ENCODE peak calls at places on chromosome 7, in eight cellular contexts. One of them, this sample, is unnamed.

GRCh38 chr7:98215561-98216495 is 4.6 kb downstream of the BHLHA15 start:
- DNase-seq in activated T-helper 1 cell treated with anti-CD3 and anti-CD28 coated beads, Interleukin-12 subunit alpha, Interleukin-12 subunit beta, Interleukin-2, Interleukin-4 antibody, amounts not matched to agents 30 ng/mL and 10 ng/mL and 1 ng/mL, durations not matched to agents 14 hours and 24 hours and 36 hours: no peak
- DNase-seq in stimulated activated naive CD8-positive, alpha-beta T cell treated with anti-CD3 and anti-CD28 coated beads, Interleukin-15, Interleukin-2, amounts not matched to agents 100 U/mL and 50 U/mL, for 24 hours: no peak
- DNase-seq in astrocyte of the spinal cord: no peak
- DNase-seq in A172: no peak
- DNase-seq in endothelial cell: no peak
- DNase-seq in kidney tubule cell: no peak
- DNase-seq in stimulated activated effector memory CD8-positive, alpha-beta T cell treated with anti-CD3 and anti-CD28 coated beads, Interleukin-12 subunit alpha, Interleukin-12 subunit beta, amount 100 ng/mL, for 72 hours: no peak
- DNase-seq in this sample: no peak

GRCh38 chr7:101939136-101939695 is 121.8 kb downstream of the CUX1 start:
- DNase-seq in astrocyte of the spinal cord: no peak
- DNase-seq in endothelial cell: no peak
- DNase-seq in activated T-helper 1 cell treated with anti-CD3 and anti-CD28 coated beads, Interleukin-12 subunit alpha, Interleukin-12 subunit beta, Interleukin-2, Interleukin-4 antibody, amounts not matched to agents 30 ng/mL and 10 ng/mL and 1 ng/mL, durations not matched to agents 14 hours and 24 hours and 36 hours: no peak
- DNase-seq in stimulated activated naive CD8-positive, alpha-beta T cell treated with anti-CD3 and anti-CD28 coated beads, Interleukin-15, Interleukin-2, amounts not matched to agents 100 U/mL and 50 U/mL, for 24 hours: no peak
- DNase-seq in A172: no peak
- DNase-seq in stimulated activated effector memory CD8-positive, alpha-beta T cell treated with anti-CD3 and anti-CD28 coated beads, Interleukin-12 subunit alpha, Interleukin-12 subunit beta, amount 100 ng/mL, for 72 hours: no peak
- DNase-seq in kidney tubule cell: no peak
- DNase-seq in this sample: no peak

GRCh38 chr7:12731775-12732174 is 44.3 kb downstream of the ARL4A start:
- DNase-seq in activated T-helper 1 cell treated with anti-CD3 and anti-CD28 coated beads, Interleukin-12 subunit alpha, Interleukin-12 subunit beta, Interleukin-2, Interleukin-4 antibody, amounts not matched to agents 30 ng/mL and 10 ng/mL and 1 ng/mL, durations not matched to agents 14 hours and 24 hours and 36 hours: no peak
- DNase-seq in stimulated activated effector memory CD8-positive, alpha-beta T cell treated with anti-CD3 and anti-CD28 coated beads, Interleukin-12 subunit alpha, Interleukin-12 subunit beta, amount 100 ng/mL, for 72 hours: no peak
- DNase-seq in astrocyte of the spinal cord: no peak
- DNase-seq in A172: peak; percentile 23
- DNase-seq in stimulated activated naive CD8-positive, alpha-beta T cell treated with anti-CD3 and anti-CD28 coated beads, Interleukin-15, Interleukin-2, amounts not matched to agents 100 U/mL and 50 U/mL, for 24 hours: no peak
- DNase-seq in endothelial cell: no peak
- DNase-seq in kidney tubule cell: no peak
- DNase-seq in this sample: peak; percentile 51

GRCh38 chr7:129857313-129857712 is 95.4 kb downstream of the UBE2H start:
- DNase-seq in astrocyte of the spinal cord: no peak
- DNase-seq in stimulated activated naive CD8-positive, alpha-beta T cell treated with anti-CD3 and anti-CD28 coated beads, Interleukin-15, Interleukin-2, amounts not matched to agents 100 U/mL and 50 U/mL, for 24 hours: no peak
- DNase-seq in A172: no peak
- DNase-seq in activated T-helper 1 cell treated with anti-CD3 and anti-CD28 coated beads, Interleukin-12 subunit alpha, Interleukin-12 subunit beta, Interleukin-2, Interleukin-4 antibody, amounts not matched to agents 30 ng/mL and 10 ng/mL and 1 ng/mL, durations not matched to agents 14 hours and 24 hours and 36 hours: no peak
- DNase-seq in endothelial cell: no peak
- DNase-seq in kidney tubule cell: no peak
- DNase-seq in stimulated activated effector memory CD8-positive, alpha-beta T cell treated with anti-CD3 and anti-CD28 coated beads, Interleukin-12 subunit alpha, Interleukin-12 subunit beta, amount 100 ng/mL, for 72 hours: no peak
- DNase-seq in this sample: no peak

GRCh38 chr7:40133561-40134427 is 628 bp downstream of the MPLKIP start:
- DNase-seq in astrocyte of the spinal cord: peak; percentile 13
- DNase-seq in stimulated activated naive CD8-positive, alpha-beta T cell treated with anti-CD3 and anti-CD28 coated beads, Interleukin-15, Interleukin-2, amounts not matched to agents 100 U/mL and 50 U/mL, for 24 hours: no peak
- DNase-seq in stimulated activated effector memory CD8-positive, alpha-beta T cell treated with anti-CD3 and anti-CD28 coated beads, Interleukin-12 subunit alpha, Interleukin-12 subunit beta, amount 100 ng/mL, for 72 hours: no peak
- DNase-seq in endothelial cell: peak; percentile 45
- DNase-seq in kidney tubule cell: peak; percentile 25
- DNase-seq in activated T-helper 1 cell treated with anti-CD3 and anti-CD28 coated beads, Interleukin-12 subunit alpha, Interleukin-12 subunit beta, Interleukin-2, Interleukin-4 antibody, amounts not matched to agents 30 ng/mL and 10 ng/mL and 1 ng/mL, durations not matched to agents 14 hours and 24 hours and 36 hours: no peak
- DNase-seq in A172: peak; percentile 27
- DNase-seq in this sample: no peak

GRCh38 chr7:7581531-7582179 is 15.0 kb downstream of the MIOS start:
- DNase-seq in endothelial cell: no peak
- DNase-seq in A172: no peak
- DNase-seq in activated T-helper 1 cell treated with anti-CD3 and anti-CD28 coated beads, Interleukin-12 subunit alpha, Interleukin-12 subunit beta, Interleukin-2, Interleukin-4 antibody, amounts not matched to agents 30 ng/mL and 10 ng/mL and 1 ng/mL, durations not matched to agents 14 hours and 24 hours and 36 hours: no peak
- DNase-seq in kidney tubule cell: no peak
- DNase-seq in stimulated activated naive CD8-positive, alpha-beta T cell treated with anti-CD3 and anti-CD28 coated beads, Interleukin-15, Interleukin-2, amounts not matched to agents 100 U/mL and 50 U/mL, for 24 hours: no peak
- DNase-seq in astrocyte of the spinal cord: no peak
- DNase-seq in stimulated activated effector memory CD8-positive, alpha-beta T cell treated with anti-CD3 and anti-CD28 coated beads, Interleukin-12 subunit alpha, Interleukin-12 subunit beta, amount 100 ng/mL, for 72 hours: no peak
- DNase-seq in this sample: no peak

GRCh38 chr7:113100091-113100723 is 13.6 kb upstream of the GPR85 start:
- DNase-seq in kidney tubule cell: peak; percentile 94
- DNase-seq in astrocyte of the spinal cord: peak; percentile 40
- DNase-seq in A172: no peak
- DNase-seq in stimulated activated effector memory CD8-positive, alpha-beta T cell treated with anti-CD3 and anti-CD28 coated beads, Interleukin-12 subunit alpha, Interleukin-12 subunit beta, amount 100 ng/mL, for 72 hours: no peak
- DNase-seq in activated T-helper 1 cell treated with anti-CD3 and anti-CD28 coated beads, Interleukin-12 subunit alpha, Interleukin-12 subunit beta, Interleukin-2, Interleukin-4 antibody, amounts not matched to agents 30 ng/mL and 10 ng/mL and 1 ng/mL, durations not matched to agents 14 hours and 24 hours and 36 hours: no peak
- DNase-seq in stimulated activated naive CD8-positive, alpha-beta T cell treated with anti-CD3 and anti-CD28 coated beads, Interleukin-15, Interleukin-2, amounts not matched to agents 100 U/mL and 50 U/mL, for 24 hours: no peak
- DNase-seq in endothelial cell: no peak
- DNase-seq in this sample: peak; percentile 48

GRCh38 chr7:102287465-102288146 is 938 bp downstream of the SH2B2 start:
- DNase-seq in kidney tubule cell: peak; percentile 34
- DNase-seq in activated T-helper 1 cell treated with anti-CD3 and anti-CD28 coated beads, Interleukin-12 subunit alpha, Interleukin-12 subunit beta, Interleukin-2, Interleukin-4 antibody, amounts not matched to agents 30 ng/mL and 10 ng/mL and 1 ng/mL, durations not matched to agents 14 hours and 24 hours and 36 hours: no peak
- DNase-seq in stimulated activated naive CD8-positive, alpha-beta T cell treated with anti-CD3 and anti-CD28 coated beads, Interleukin-15, Interleukin-2, amounts not matched to agents 100 U/mL and 50 U/mL, for 24 hours: peak; percentile 25
- DNase-seq in stimulated activated effector memory CD8-positive, alpha-beta T cell treated with anti-CD3 and anti-CD28 coated beads, Interleukin-12 subunit alpha, Interleukin-12 subunit beta, amount 100 ng/mL, for 72 hours: no peak
- DNase-seq in A172: no peak
- DNase-seq in astrocyte of the spinal cord: peak; percentile 10
- DNase-seq in endothelial cell: no peak
- DNase-seq in this sample: no peak

GRCh38 chr7:39195967-39196366 is 218.3 kb downstream of the POU6F2 start:
- DNase-seq in stimulated activated naive CD8-positive, alpha-beta T cell treated with anti-CD3 and anti-CD28 coated beads, Interleukin-15, Interleukin-2, amounts not matched to agents 100 U/mL and 50 U/mL, for 24 hours: no peak
- DNase-seq in activated T-helper 1 cell treated with anti-CD3 and anti-CD28 coated beads, Interleukin-12 subunit alpha, Interleukin-12 subunit beta, Interleukin-2, Interleukin-4 antibody, amounts not matched to agents 30 ng/mL and 10 ng/mL and 1 ng/mL, durations not matched to agents 14 hours and 24 hours and 36 hours: no peak
- DNase-seq in astrocyte of the spinal cord: no peak
- DNase-seq in kidney tubule cell: no peak
- DNase-seq in A172: no peak
- DNase-seq in stimulated activated effector memory CD8-positive, alpha-beta T cell treated with anti-CD3 and anti-CD28 coated beads, Interleukin-12 subunit alpha, Interleukin-12 subunit beta, amount 100 ng/mL, for 72 hours: no peak
- DNase-seq in endothelial cell: no peak
- DNase-seq in this sample: no peak

GRCh38 chr7:107181172-107181571 is 12.4 kb downstream of the HBP1 start:
- DNase-seq in A172: no peak
- DNase-seq in endothelial cell: no peak
- DNase-seq in stimulated activated effector memory CD8-positive, alpha-beta T cell treated with anti-CD3 and anti-CD28 coated beads, Interleukin-12 subunit alpha, Interleukin-12 subunit beta, amount 100 ng/mL, for 72 hours: no peak
- DNase-seq in stimulated activated naive CD8-positive, alpha-beta T cell treated with anti-CD3 and anti-CD28 coated beads, Interleukin-15, Interleukin-2, amounts not matched to agents 100 U/mL and 50 U/mL, for 24 hours: no peak
- DNase-seq in kidney tubule cell: no peak
- DNase-seq in astrocyte of the spinal cord: no peak
- DNase-seq in activated T-helper 1 cell treated with anti-CD3 and anti-CD28 coated beads, Interleukin-12 subunit alpha, Interleukin-12 subunit beta, Interleukin-2, Interleukin-4 antibody, amounts not matched to agents 30 ng/mL and 10 ng/mL and 1 ng/mL, durations not matched to agents 14 hours and 24 hours and 36 hours: no peak
- DNase-seq in this sample: no peak

GRCh38 chr7:120842131-120842621 is 15.8 kb downstream of the TSPAN12 start:
- DNase-seq in stimulated activated naive CD8-positive, alpha-beta T cell treated with anti-CD3 and anti-CD28 coated beads, Interleukin-15, Interleukin-2, amounts not matched to agents 100 U/mL and 50 U/mL, for 24 hours: no peak
- DNase-seq in kidney tubule cell: peak; percentile 79
- DNase-seq in astrocyte of the spinal cord: no peak
- DNase-seq in activated T-helper 1 cell treated with anti-CD3 and anti-CD28 coated beads, Interleukin-12 subunit alpha, Interleukin-12 subunit beta, Interleukin-2, Interleukin-4 antibody, amounts not matched to agents 30 ng/mL and 10 ng/mL and 1 ng/mL, durations not matched to agents 14 hours and 24 hours and 36 hours: no peak
- DNase-seq in A172: no peak
- DNase-seq in endothelial cell: no peak
- DNase-seq in stimulated activated effector memory CD8-positive, alpha-beta T cell treated with anti-CD3 and anti-CD28 coated beads, Interleukin-12 subunit alpha, Interleukin-12 subunit beta, amount 100 ng/mL, for 72 hours: no peak
- DNase-seq in this sample: no peak

GRCh38 chr7:102080371-102081243 is 206.1 kb upstream of the SH2B2 start:
- DNase-seq in A172: no peak
- DNase-seq in endothelial cell: peak; percentile 8
- DNase-seq in kidney tubule cell: no peak
- DNase-seq in stimulated activated effector memory CD8-positive, alpha-beta T cell treated with anti-CD3 and anti-CD28 coated beads, Interleukin-12 subunit alpha, Interleukin-12 subunit beta, amount 100 ng/mL, for 72 hours: no peak
- DNase-seq in astrocyte of the spinal cord: no peak
- DNase-seq in activated T-helper 1 cell treated with anti-CD3 and anti-CD28 coated beads, Interleukin-12 subunit alpha, Interleukin-12 subunit beta, Interleukin-2, Interleukin-4 antibody, amounts not matched to agents 30 ng/mL and 10 ng/mL and 1 ng/mL, durations not matched to agents 14 hours and 24 hours and 36 hours: no peak
- DNase-seq in stimulated activated naive CD8-positive, alpha-beta T cell treated with anti-CD3 and anti-CD28 coated beads, Interleukin-15, Interleukin-2, amounts not matched to agents 100 U/mL and 50 U/mL, for 24 hours: no peak
- DNase-seq in this sample: peak; percentile 79

GRCh38 chr7:27199820-27200760 is at the start of gene HOXA13:
- DNase-seq in A172: peak; percentile 41
- DNase-seq in stimulated activated naive CD8-positive, alpha-beta T cell treated with anti-CD3 and anti-CD28 coated beads, Interleukin-15, Interleukin-2, amounts not matched to agents 100 U/mL and 50 U/mL, for 24 hours: no peak
- DNase-seq in kidney tubule cell: no peak
- DNase-seq in endothelial cell: no peak
- DNase-seq in activated T-helper 1 cell treated with anti-CD3 and anti-CD28 coated beads, Interleukin-12 subunit alpha, Interleukin-12 subunit beta, Interleukin-2, Interleukin-4 antibody, amounts not matched to agents 30 ng/mL and 10 ng/mL and 1 ng/mL, durations not matched to agents 14 hours and 24 hours and 36 hours: no peak
- DNase-seq in stimulated activated effector memory CD8-positive, alpha-beta T cell treated with anti-CD3 and anti-CD28 coated beads, Interleukin-12 subunit alpha, Interleukin-12 subunit beta, amount 100 ng/mL, for 72 hours: no peak
- DNase-seq in astrocyte of the spinal cord: no peak
- DNase-seq in this sample: no peak

GRCh38 chr7:24912424-24912823 is 67.6 kb downstream of the OSBPL3 start:
- DNase-seq in activated T-helper 1 cell treated with anti-CD3 and anti-CD28 coated beads, Interleukin-12 subunit alpha, Interleukin-12 subunit beta, Interleukin-2, Interleukin-4 antibody, amounts not matched to agents 30 ng/mL and 10 ng/mL and 1 ng/mL, durations not matched to agents 14 hours and 24 hours and 36 hours: no peak
- DNase-seq in kidney tubule cell: no peak
- DNase-seq in astrocyte of the spinal cord: no peak
- DNase-seq in endothelial cell: no peak
- DNase-seq in stimulated activated naive CD8-positive, alpha-beta T cell treated with anti-CD3 and anti-CD28 coated beads, Interleukin-15, Interleukin-2, amounts not matched to agents 100 U/mL and 50 U/mL, for 24 hours: no peak
- DNase-seq in A172: peak; percentile 48
- DNase-seq in stimulated activated effector memory CD8-positive, alpha-beta T cell treated with anti-CD3 and anti-CD28 coated beads, Interleukin-12 subunit alpha, Interleukin-12 subunit beta, amount 100 ng/mL, for 72 hours: no peak
- DNase-seq in this sample: no peak

GRCh38 chr7:138838166-138838565 is 40.2 kb upstream of the ATP6V0A4 start:
- DNase-seq in kidney tubule cell: no peak
- DNase-seq in activated T-helper 1 cell treated with anti-CD3 and anti-CD28 coated beads, Interleukin-12 subunit alpha, Interleukin-12 subunit beta, Interleukin-2, Interleukin-4 antibody, amounts not matched to agents 30 ng/mL and 10 ng/mL and 1 ng/mL, durations not matched to agents 14 hours and 24 hours and 36 hours: no peak
- DNase-seq in A172: no peak
- DNase-seq in endothelial cell: no peak
- DNase-seq in stimulated activated naive CD8-positive, alpha-beta T cell treated with anti-CD3 and anti-CD28 coated beads, Interleukin-15, Interleukin-2, amounts not matched to agents 100 U/mL and 50 U/mL, for 24 hours: no peak
- DNase-seq in astrocyte of the spinal cord: no peak
- DNase-seq in stimulated activated effector memory CD8-positive, alpha-beta T cell treated with anti-CD3 and anti-CD28 coated beads, Interleukin-12 subunit alpha, Interleukin-12 subunit beta, amount 100 ng/mL, for 72 hours: no peak
- DNase-seq in this sample: no peak

GRCh38 chr7:100444311-100445278 is 8.3 kb upstream of the PPP1R35 start:
- DNase-seq in A172: peak; percentile 80
- DNase-seq in stimulated activated effector memory CD8-positive, alpha-beta T cell treated with anti-CD3 and anti-CD28 coated beads, Interleukin-12 subunit alpha, Interleukin-12 subunit beta, amount 100 ng/mL, for 72 hours: no peak
- DNase-seq in kidney tubule cell: peak; percentile 79
- DNase-seq in endothelial cell: peak; percentile 56
- DNase-seq in activated T-helper 1 cell treated with anti-CD3 and anti-CD28 coated beads, Interleukin-12 subunit alpha, Interleukin-12 subunit beta, Interleukin-2, Interleukin-4 antibody, amounts not matched to agents 30 ng/mL and 10 ng/mL and 1 ng/mL, durations not matched to agents 14 hours and 24 hours and 36 hours: no peak
- DNase-seq in astrocyte of the spinal cord: peak; percentile 49
- DNase-seq in stimulated activated naive CD8-positive, alpha-beta T cell treated with anti-CD3 and anti-CD28 coated beads, Interleukin-15, Interleukin-2, amounts not matched to agents 100 U/mL and 50 U/mL, for 24 hours: no peak
- DNase-seq in this sample: peak; percentile 84

GRCh38 chr7:734808-735207 is 7.7 kb upstream of the PRKAR1B start:
- DNase-seq in kidney tubule cell: no peak
- DNase-seq in endothelial cell: no peak
- DNase-seq in stimulated activated naive CD8-positive, alpha-beta T cell treated with anti-CD3 and anti-CD28 coated beads, Interleukin-15, Interleukin-2, amounts not matched to agents 100 U/mL and 50 U/mL, for 24 hours: no peak
- DNase-seq in astrocyte of the spinal cord: no peak
- DNase-seq in stimulated activated effector memory CD8-positive, alpha-beta T cell treated with anti-CD3 and anti-CD28 coated beads, Interleukin-12 subunit alpha, Interleukin-12 subunit beta, amount 100 ng/mL, for 72 hours: no peak
- DNase-seq in A172: no peak
- DNase-seq in activated T-helper 1 cell treated with anti-CD3 and anti-CD28 coated beads, Interleukin-12 subunit alpha, Interleukin-12 subunit beta, Interleukin-2, Interleukin-4 antibody, amounts not matched to agents 30 ng/mL and 10 ng/mL and 1 ng/mL, durations not matched to agents 14 hours and 24 hours and 36 hours: no peak
- DNase-seq in this sample: no peak

GRCh38 chr7:131843862-131844261 is 287.4 kb upstream of the PODXL start:
- DNase-seq in stimulated activated effector memory CD8-positive, alpha-beta T cell treated with anti-CD3 and anti-CD28 coated beads, Interleukin-12 subunit alpha, Interleukin-12 subunit beta, amount 100 ng/mL, for 72 hours: no peak
- DNase-seq in kidney tubule cell: peak; percentile 72
- DNase-seq in stimulated activated naive CD8-positive, alpha-beta T cell treated with anti-CD3 and anti-CD28 coated beads, Interleukin-15, Interleukin-2, amounts not matched to agents 100 U/mL and 50 U/mL, for 24 hours: no peak
- DNase-seq in A172: peak; percentile 18
- DNase-seq in astrocyte of the spinal cord: peak; percentile 11
- DNase-seq in endothelial cell: no peak
- DNase-seq in activated T-helper 1 cell treated with anti-CD3 and anti-CD28 coated beads, Interleukin-12 subunit alpha, Interleukin-12 subunit beta, Interleukin-2, Interleukin-4 antibody, amounts not matched to agents 30 ng/mL and 10 ng/mL and 1 ng/mL, durations not matched to agents 14 hours and 24 hours and 36 hours: no peak
- DNase-seq in this sample: no peak

GRCh38 chr7:127943541-127944521 is 87.4 kb downstream of the LRRC4 start:
- DNase-seq in astrocyte of the spinal cord: peak; percentile 68
- DNase-seq in kidney tubule cell: no peak
- DNase-seq in stimulated activated naive CD8-positive, alpha-beta T cell treated with anti-CD3 and anti-CD28 coated beads, Interleukin-15, Interleukin-2, amounts not matched to agents 100 U/mL and 50 U/mL, for 24 hours: no peak
- DNase-seq in stimulated activated effector memory CD8-positive, alpha-beta T cell treated with anti-CD3 and anti-CD28 coated beads, Interleukin-12 subunit alpha, Interleukin-12 subunit beta, amount 100 ng/mL, for 72 hours: no peak
- DNase-seq in activated T-helper 1 cell treated with anti-CD3 and anti-CD28 coated beads, Interleukin-12 subunit alpha, Interleukin-12 subunit beta, Interleukin-2, Interleukin-4 antibody, amounts not matched to agents 30 ng/mL and 10 ng/mL and 1 ng/mL, durations not matched to agents 14 hours and 24 hours and 36 hours: no peak
- DNase-seq in A172: no peak
- DNase-seq in endothelial cell: no peak
- DNase-seq in this sample: no peak

GRCh38 chr7:90297118-90297517 is 24.0 kb downstream of the FAM237B start:
- DNase-seq in kidney tubule cell: no peak
- DNase-seq in activated T-helper 1 cell treated with anti-CD3 and anti-CD28 coated beads, Interleukin-12 subunit alpha, Interleukin-12 subunit beta, Interleukin-2, Interleukin-4 antibody, amounts not matched to agents 30 ng/mL and 10 ng/mL and 1 ng/mL, durations not matched to agents 14 hours and 24 hours and 36 hours: no peak
- DNase-seq in astrocyte of the spinal cord: no peak
- DNase-seq in A172: no peak
- DNase-seq in stimulated activated effector memory CD8-positive, alpha-beta T cell treated with anti-CD3 and anti-CD28 coated beads, Interleukin-12 subunit alpha, Interleukin-12 subunit beta, amount 100 ng/mL, for 72 hours: no peak
- DNase-seq in stimulated activated naive CD8-positive, alpha-beta T cell treated with anti-CD3 and anti-CD28 coated beads, Interleukin-15, Interleukin-2, amounts not matched to agents 100 U/mL and 50 U/mL, for 24 hours: no peak
- DNase-seq in endothelial cell: no peak
- DNase-seq in this sample: no peak

GRCh38 chr7:38007096-38007495 is 86.7 kb downstream of the EPDR1 start:
- DNase-seq in kidney tubule cell: no peak
- DNase-seq in stimulated activated effector memory CD8-positive, alpha-beta T cell treated with anti-CD3 and anti-CD28 coated beads, Interleukin-12 subunit alpha, Interleukin-12 subunit beta, amount 100 ng/mL, for 72 hours: no peak
- DNase-seq in astrocyte of the spinal cord: no peak
- DNase-seq in stimulated activated naive CD8-positive, alpha-beta T cell treated with anti-CD3 and anti-CD28 coated beads, Interleukin-15, Interleukin-2, amounts not matched to agents 100 U/mL and 50 U/mL, for 24 hours: no peak
- DNase-seq in A172: no peak
- DNase-seq in endothelial cell: no peak
- DNase-seq in activated T-helper 1 cell treated with anti-CD3 and anti-CD28 coated beads, Interleukin-12 subunit alpha, Interleukin-12 subunit beta, Interleukin-2, Interleukin-4 antibody, amounts not matched to agents 30 ng/mL and 10 ng/mL and 1 ng/mL, durations not matched to agents 14 hours and 24 hours and 36 hours: no peak
- DNase-seq in this sample: no peak

GRCh38 chr7:12873596-12873995 is 186.2 kb downstream of the ARL4A start:
- DNase-seq in astrocyte of the spinal cord: no peak
- DNase-seq in stimulated activated effector memory CD8-positive, alpha-beta T cell treated with anti-CD3 and anti-CD28 coated beads, Interleukin-12 subunit alpha, Interleukin-12 subunit beta, amount 100 ng/mL, for 72 hours: no peak
- DNase-seq in activated T-helper 1 cell treated with anti-CD3 and anti-CD28 coated beads, Interleukin-12 subunit alpha, Interleukin-12 subunit beta, Interleukin-2, Interleukin-4 antibody, amounts not matched to agents 30 ng/mL and 10 ng/mL and 1 ng/mL, durations not matched to agents 14 hours and 24 hours and 36 hours: no peak
- DNase-seq in kidney tubule cell: no peak
- DNase-seq in A172: no peak
- DNase-seq in stimulated activated naive CD8-positive, alpha-beta T cell treated with anti-CD3 and anti-CD28 coated beads, Interleukin-15, Interleukin-2, amounts not matched to agents 100 U/mL and 50 U/mL, for 24 hours: no peak
- DNase-seq in endothelial cell: no peak
- DNase-seq in this sample: no peak

GRCh38 chr7:155278921-155279320 is 18.8 kb upstream of the INSIG1 start:
- DNase-seq in astrocyte of the spinal cord: no peak
- DNase-seq in stimulated activated effector memory CD8-positive, alpha-beta T cell treated with anti-CD3 and anti-CD28 coated beads, Interleukin-12 subunit alpha, Interleukin-12 subunit beta, amount 100 ng/mL, for 72 hours: no peak
- DNase-seq in A172: no peak
- DNase-seq in endothelial cell: no peak
- DNase-seq in kidney tubule cell: no peak
- DNase-seq in stimulated activated naive CD8-positive, alpha-beta T cell treated with anti-CD3 and anti-CD28 coated beads, Interleukin-15, Interleukin-2, amounts not matched to agents 100 U/mL and 50 U/mL, for 24 hours: no peak
- DNase-seq in activated T-helper 1 cell treated with anti-CD3 and anti-CD28 coated beads, Interleukin-12 subunit alpha, Interleukin-12 subunit beta, Interleukin-2, Interleukin-4 antibody, amounts not matched to agents 30 ng/mL and 10 ng/mL and 1 ng/mL, durations not matched to agents 14 hours and 24 hours and 36 hours: no peak
- DNase-seq in this sample: no peak

GRCh38 chr7:15891151-15891842 is 204.8 kb upstream of the MEOX2 start:
- DNase-seq in stimulated activated naive CD8-positive, alpha-beta T cell treated with anti-CD3 and anti-CD28 coated beads, Interleukin-15, Interleukin-2, amounts not matched to agents 100 U/mL and 50 U/mL, for 24 hours: no peak
- DNase-seq in kidney tubule cell: peak; percentile 61
- DNase-seq in A172: peak; percentile 51
- DNase-seq in endothelial cell: no peak
- DNase-seq in astrocyte of the spinal cord: peak; percentile 72
- DNase-seq in activated T-helper 1 cell treated with anti-CD3 and anti-CD28 coated beads, Interleukin-12 subunit alpha, Interleukin-12 subunit beta, Interleukin-2, Interleukin-4 antibody, amounts not matched to agents 30 ng/mL and 10 ng/mL and 1 ng/mL, durations not matched to agents 14 hours and 24 hours and 36 hours: no peak
- DNase-seq in stimulated activated effector memory CD8-positive, alpha-beta T cell treated with anti-CD3 and anti-CD28 coated beads, Interleukin-12 subunit alpha, Interleukin-12 subunit beta, amount 100 ng/mL, for 72 hours: no peak
- DNase-seq in this sample: no peak

GRCh38 chr7:33807779-33808482 is 97.4 kb upstream of the BMPER start:
- DNase-seq in activated T-helper 1 cell treated with anti-CD3 and anti-CD28 coated beads, Interleukin-12 subunit alpha, Interleukin-12 subunit beta, Interleukin-2, Interleukin-4 antibody, amounts not matched to agents 30 ng/mL and 10 ng/mL and 1 ng/mL, durations not matched to agents 14 hours and 24 hours and 36 hours: no peak
- DNase-seq in A172: peak; percentile 83
- DNase-seq in astrocyte of the spinal cord: peak; percentile 82
- DNase-seq in kidney tubule cell: peak; percentile 96
- DNase-seq in stimulated activated effector memory CD8-positive, alpha-beta T cell treated with anti-CD3 and anti-CD28 coated beads, Interleukin-12 subunit alpha, Interleukin-12 subunit beta, amount 100 ng/mL, for 72 hours: no peak
- DNase-seq in stimulated activated naive CD8-positive, alpha-beta T cell treated with anti-CD3 and anti-CD28 coated beads, Interleukin-15, Interleukin-2, amounts not matched to agents 100 U/mL and 50 U/mL, for 24 hours: peak; percentile 19
- DNase-seq in endothelial cell: peak; percentile 36
- DNase-seq in this sample: peak; percentile 28

GRCh38 chr7:139246905-139247304 is 15.9 kb downstream of the UBN2 start:
- DNase-seq in stimulated activated effector memory CD8-positive, alpha-beta T cell treated with anti-CD3 and anti-CD28 coated beads, Interleukin-12 subunit alpha, Interleukin-12 subunit beta, amount 100 ng/mL, for 72 hours: no peak
- DNase-seq in activated T-helper 1 cell treated with anti-CD3 and anti-CD28 coated beads, Interleukin-12 subunit alpha, Interleukin-12 subunit beta, Interleukin-2, Interleukin-4 antibody, amounts not matched to agents 30 ng/mL and 10 ng/mL and 1 ng/mL, durations not matched to agents 14 hours and 24 hours and 36 hours: no peak
- DNase-seq in A172: peak; percentile 9
- DNase-seq in astrocyte of the spinal cord: peak; percentile 43
- DNase-seq in kidney tubule cell: no peak
- DNase-seq in stimulated activated naive CD8-positive, alpha-beta T cell treated with anti-CD3 and anti-CD28 coated beads, Interleukin-15, Interleukin-2, amounts not matched to agents 100 U/mL and 50 U/mL, for 24 hours: no peak
- DNase-seq in endothelial cell: no peak
- DNase-seq in this sample: no peak